ENCODE peak calls at places on chromosome 1, in ten cellular contexts. One of them, this sample, is unnamed.
A peak's percentile ranks its signal among the peaks of the same experiment; 100 is the strongest.

GRCh38 chr1:160410412-160411005 is 10.1 kb downstream of the VANGL2 start:
- DNase-seq in fibroblast of lung: peak; percentile 69
- DNase-seq in mesenchymal stem cell: no peak
- DNase-seq in breast epithelium: no peak
- DNase-seq in coronary artery: no peak
- DNase-seq in NT2/D1: peak; percentile 50
- DNase-seq in GM12865: no peak
- DNase-seq in astrocyte: peak; percentile 56
- DNase-seq in epithelial cell of esophagus: no peak
- DNase-seq in PC-9: no peak
- DNase-seq in this sample: no peak

GRCh38 chr1:2609271-2610035 is 22.9 kb downstream of the PRXL2B start:
- DNase-seq in fibroblast of lung: no peak
- DNase-seq in mesenchymal stem cell: no peak
- DNase-seq in breast epithelium: no peak
- DNase-seq in coronary artery: peak; percentile 59
- DNase-seq in NT2/D1: no peak
- DNase-seq in GM12865: no peak
- DNase-seq in astrocyte: no peak
- DNase-seq in epithelial cell of esophagus: no peak
- DNase-seq in PC-9: no peak
- DNase-seq in this sample: no peak

GRCh38 chr1:212364985-212365384 is 49.7 kb downstream of the PACC1 start:
- DNase-seq in fibroblast of lung: no peak
- DNase-seq in mesenchymal stem cell: no peak
- DNase-seq in breast epithelium: no peak
- DNase-seq in coronary artery: no peak
- DNase-seq in NT2/D1: no peak
- DNase-seq in GM12865: no peak
- DNase-seq in astrocyte: no peak
- DNase-seq in epithelial cell of esophagus: no peak
- DNase-seq in PC-9: no peak
- DNase-seq in this sample: no peak

GRCh38 chr1:178263341-178263740 is 169.4 kb downstream of the RASAL2 start:
- DNase-seq in fibroblast of lung: peak; percentile 82
- DNase-seq in mesenchymal stem cell: peak; percentile 75
- DNase-seq in breast epithelium: no peak
- DNase-seq in coronary artery: no peak
- DNase-seq in NT2/D1: no peak
- DNase-seq in GM12865: no peak
- DNase-seq in astrocyte: peak; percentile 78
- DNase-seq in epithelial cell of esophagus: no peak
- DNase-seq in PC-9: no peak
- DNase-seq in this sample: no peak

GRCh38 chr1:214002472-214002871 is 14.7 kb downstream of the PROX1 start:
- DNase-seq in fibroblast of lung: peak; percentile 73
- DNase-seq in mesenchymal stem cell: peak; percentile 65
- DNase-seq in breast epithelium: no peak
- DNase-seq in coronary artery: no peak
- DNase-seq in NT2/D1: no peak
- DNase-seq in GM12865: no peak
- DNase-seq in astrocyte: peak; percentile 66
- DNase-seq in epithelial cell of esophagus: peak; percentile 54
- DNase-seq in PC-9: no peak
- DNase-seq in this sample: no peak

GRCh38 chr1:219276029-219276738 is 102.5 kb downstream of the LYPLAL1 start:
- DNase-seq in fibroblast of lung: no peak
- DNase-seq in mesenchymal stem cell: no peak
- DNase-seq in breast epithelium: no peak
- DNase-seq in coronary artery: no peak
- DNase-seq in NT2/D1: no peak
- DNase-seq in GM12865: no peak
- DNase-seq in astrocyte: no peak
- DNase-seq in epithelial cell of esophagus: no peak
- DNase-seq in PC-9: no peak
- DNase-seq in this sample: no peak

GRCh38 chr1:207672525-207673130 is 27.7 kb downstream of the CR1L start:
- DNase-seq in fibroblast of lung: peak; percentile 34
- DNase-seq in mesenchymal stem cell: peak; percentile 21
- DNase-seq in breast epithelium: no peak
- DNase-seq in coronary artery: no peak
- DNase-seq in NT2/D1: peak; percentile 87
- DNase-seq in GM12865: peak; percentile 65
- DNase-seq in astrocyte: peak; percentile 6
- DNase-seq in epithelial cell of esophagus: peak; percentile 81
- DNase-seq in PC-9: peak; percentile 11
- DNase-seq in this sample: no peak

GRCh38 chr1:30449003-30449402 is 274.4 kb downstream of the MATN1 start:
- DNase-seq in fibroblast of lung: no peak
- DNase-seq in mesenchymal stem cell: no peak
- DNase-seq in breast epithelium: no peak
- DNase-seq in coronary artery: peak; percentile 36
- DNase-seq in NT2/D1: no peak
- DNase-seq in GM12865: no peak
- DNase-seq in astrocyte: no peak
- DNase-seq in epithelial cell of esophagus: no peak
- DNase-seq in PC-9: no peak
- DNase-seq in this sample: no peak

GRCh38 chr1:208007938-208008342 is 97.0 kb upstream of the CD34 start:
- DNase-seq in fibroblast of lung: peak; percentile 89
- DNase-seq in mesenchymal stem cell: no peak
- DNase-seq in breast epithelium: no peak
- DNase-seq in coronary artery: peak; percentile 8
- DNase-seq in NT2/D1: no peak
- DNase-seq in GM12865: no peak
- DNase-seq in astrocyte: peak; percentile 88
- DNase-seq in epithelial cell of esophagus: peak; percentile 55
- DNase-seq in PC-9: no peak
- DNase-seq in this sample: no peak

GRCh38 chr1:170558731-170559130 is 26.8 kb downstream of the GORAB start:
- DNase-seq in fibroblast of lung: no peak
- DNase-seq in mesenchymal stem cell: no peak
- DNase-seq in breast epithelium: no peak
- DNase-seq in coronary artery: no peak
- DNase-seq in NT2/D1: no peak
- DNase-seq in GM12865: no peak
- DNase-seq in astrocyte: no peak
- DNase-seq in epithelial cell of esophagus: no peak
- DNase-seq in PC-9: no peak
- DNase-seq in this sample: no peak

GRCh38 chr1:28369225-28369517 is 369 bp upstream of the PHACTR4 start:
- DNase-seq in fibroblast of lung: no peak
- DNase-seq in mesenchymal stem cell: no peak
- DNase-seq in breast epithelium: no peak
- DNase-seq in coronary artery: no peak
- DNase-seq in NT2/D1: no peak
- DNase-seq in GM12865: no peak
- DNase-seq in astrocyte: no peak
- DNase-seq in epithelial cell of esophagus: no peak
- DNase-seq in PC-9: no peak
- DNase-seq in this sample: no peak
- H3K4me3 ChIP-seq in fibroblast of lung: peak overlapping the region; percentile 86
- H3K4me3 ChIP-seq in mesenchymal stem cell: peak overlapping the region; percentile 93
- H3K4me3 ChIP-seq in breast epithelium: peak overlapping the region; percentile 80
- H3K4me3 ChIP-seq in coronary artery: peak overlapping the region; percentile 93
- H3K4me3 ChIP-seq in NT2/D1: peak overlapping the region; percentile 91
- H3K4me3 ChIP-seq in GM12865: peak overlapping the region; percentile 88
- H3K4me3 ChIP-seq in astrocyte: peak overlapping the region; percentile 85
- H3K4me3 ChIP-seq in epithelial cell of esophagus: peak overlapping the region; percentile 73
- H3K4me3 ChIP-seq in PC-9: peak overlapping the region; percentile 67
- H3K4me3 ChIP-seq in this sample: peak overlapping the region; percentile 89

GRCh38 chr1:201740086-201740541 is 88.8 kb upstream of the IPO9 start:
- DNase-seq in fibroblast of lung: no peak
- DNase-seq in mesenchymal stem cell: no peak
- DNase-seq in breast epithelium: no peak
- DNase-seq in coronary artery: no peak
- DNase-seq in NT2/D1: no peak
- DNase-seq in GM12865: no peak
- DNase-seq in astrocyte: no peak
- DNase-seq in epithelial cell of esophagus: no peak
- DNase-seq in PC-9: no peak
- DNase-seq in this sample: no peak

GRCh38 chr1:201739054-201739453 is 89.9 kb upstream of the IPO9 start:
- DNase-seq in fibroblast of lung: no peak
- DNase-seq in mesenchymal stem cell: no peak
- DNase-seq in breast epithelium: no peak
- DNase-seq in coronary artery: no peak
- DNase-seq in NT2/D1: no peak
- DNase-seq in GM12865: no peak
- DNase-seq in astrocyte: no peak
- DNase-seq in epithelial cell of esophagus: no peak
- DNase-seq in PC-9: no peak
- DNase-seq in this sample: no peak

GRCh38 chr1:201737350-201738060 is 91.5 kb upstream of the IPO9 start:
- DNase-seq in fibroblast of lung: peak; percentile 92
- DNase-seq in mesenchymal stem cell: peak; percentile 94
- DNase-seq in breast epithelium: no peak
- DNase-seq in coronary artery: no peak
- DNase-seq in NT2/D1: peak; percentile 96
- DNase-seq in GM12865: no peak
- DNase-seq in astrocyte: peak; percentile 90
- DNase-seq in epithelial cell of esophagus: no peak
- DNase-seq in PC-9: no peak
- DNase-seq in this sample: peak; percentile 80

GRCh38 chr1:201740609-201741231 is 88.2 kb upstream of the IPO9 start:
- DNase-seq in fibroblast of lung: no peak
- DNase-seq in mesenchymal stem cell: no peak
- DNase-seq in breast epithelium: no peak
- DNase-seq in coronary artery: no peak
- DNase-seq in NT2/D1: no peak
- DNase-seq in GM12865: no peak
- DNase-seq in astrocyte: no peak
- DNase-seq in epithelial cell of esophagus: no peak
- DNase-seq in PC-9: no peak
- DNase-seq in this sample: no peak

GRCh38 chr1:201739492-201740085 is 89.4 kb upstream of the IPO9 start:
- DNase-seq in fibroblast of lung: no peak
- DNase-seq in mesenchymal stem cell: peak; percentile 61
- DNase-seq in breast epithelium: peak; percentile 67
- DNase-seq in coronary artery: no peak
- DNase-seq in NT2/D1: peak; percentile 84
- DNase-seq in GM12865: peak; percentile 29
- DNase-seq in astrocyte: no peak
- DNase-seq in epithelial cell of esophagus: peak; percentile 86
- DNase-seq in PC-9: peak; percentile 79
- DNase-seq in this sample: peak; percentile 74
- H3K4me3 ChIP-seq in fibroblast of lung: peak overlapping the region; percentile 65
- H3K4me3 ChIP-seq in mesenchymal stem cell: peak overlapping the region; percentile 74
- H3K4me3 ChIP-seq in breast epithelium: peak overlapping the region; percentile 70
- H3K4me3 ChIP-seq in coronary artery: peak overlapping the region; percentile 89
- H3K4me3 ChIP-seq in NT2/D1: peak overlapping the region; percentile 84
- H3K4me3 ChIP-seq in GM12865: no peak overlapping the region
- H3K4me3 ChIP-seq in astrocyte: peak overlapping the region; percentile 67
- H3K4me3 ChIP-seq in epithelial cell of esophagus: peak overlapping the region; percentile 76
- H3K4me3 ChIP-seq in PC-9: peak overlapping the region; percentile 68
- H3K4me3 ChIP-seq in this sample: peak overlapping the region; percentile 84

GRCh38 chr1:92975551-92976232 is 14.4 kb upstream of the DIPK1A start:
- DNase-seq in fibroblast of lung: no peak
- DNase-seq in mesenchymal stem cell: no peak
- DNase-seq in breast epithelium: no peak
- DNase-seq in coronary artery: no peak
- DNase-seq in NT2/D1: no peak
- DNase-seq in GM12865: peak; percentile 93
- DNase-seq in astrocyte: no peak
- DNase-seq in epithelial cell of esophagus: no peak
- DNase-seq in PC-9: no peak
- DNase-seq in this sample: peak; percentile 19

GRCh38 chr1:92970990-92971689 is 9.9 kb upstream of the DIPK1A start:
- DNase-seq in fibroblast of lung: no peak
- DNase-seq in mesenchymal stem cell: no peak
- DNase-seq in breast epithelium: no peak
- DNase-seq in coronary artery: no peak
- DNase-seq in NT2/D1: no peak
- DNase-seq in GM12865: no peak
- DNase-seq in astrocyte: no peak
- DNase-seq in epithelial cell of esophagus: peak; percentile 8
- DNase-seq in PC-9: no peak
- DNase-seq in this sample: no peak

GRCh38 chr1:92969517-92969916 is 8.3 kb upstream of the DIPK1A start:
- DNase-seq in fibroblast of lung: no peak
- DNase-seq in mesenchymal stem cell: no peak
- DNase-seq in breast epithelium: no peak
- DNase-seq in coronary artery: no peak
- DNase-seq in NT2/D1: no peak
- DNase-seq in GM12865: no peak
- DNase-seq in astrocyte: no peak
- DNase-seq in epithelial cell of esophagus: no peak
- DNase-seq in PC-9: no peak
- DNase-seq in this sample: no peak

GRCh38 chr1:92972413-92973129 is 11.3 kb upstream of the DIPK1A start:
- DNase-seq in fibroblast of lung: no peak
- DNase-seq in mesenchymal stem cell: no peak
- DNase-seq in breast epithelium: no peak
- DNase-seq in coronary artery: no peak
- DNase-seq in NT2/D1: no peak
- DNase-seq in GM12865: no peak
- DNase-seq in astrocyte: no peak
- DNase-seq in epithelial cell of esophagus: no peak
- DNase-seq in PC-9: no peak
- DNase-seq in this sample: no peak

DNA sequence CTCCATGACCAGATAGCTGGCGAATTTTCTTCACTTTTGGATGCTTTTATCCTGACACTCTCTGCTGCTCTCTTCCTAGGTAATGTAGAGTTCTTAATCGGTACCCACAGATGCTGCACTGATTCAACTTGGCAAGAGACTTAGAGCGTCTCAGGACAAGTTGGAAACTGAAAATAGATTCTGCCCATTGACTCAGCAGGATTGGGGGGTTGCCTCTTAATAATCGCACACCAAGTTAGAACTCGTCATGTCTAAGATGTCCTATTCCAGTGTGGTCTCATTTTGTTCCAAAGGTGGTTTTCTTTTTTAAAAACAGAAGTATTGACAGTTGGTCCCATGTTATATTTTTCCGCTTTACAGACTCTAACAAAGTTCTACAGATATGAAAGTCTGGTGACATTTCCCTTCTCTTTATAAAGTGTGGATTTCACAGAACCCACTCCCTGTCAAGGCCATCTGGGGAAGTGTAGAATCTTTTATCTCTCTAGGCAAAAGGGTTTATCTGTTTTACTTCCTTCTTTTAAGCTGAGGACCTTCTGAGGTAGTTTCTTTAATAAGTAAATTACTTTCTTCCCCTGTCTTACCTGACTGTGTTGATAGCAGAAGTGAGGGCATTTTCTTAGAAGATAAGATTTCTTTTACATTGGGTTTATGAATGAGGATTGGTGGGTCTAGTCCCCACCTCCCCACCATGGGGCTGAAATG is 12.1 kb upstream of the DIPK1A start:
- DNase-seq in fibroblast of lung: no peak
- DNase-seq in mesenchymal stem cell: no peak
- DNase-seq in breast epithelium: no peak
- DNase-seq in coronary artery: no peak
- DNase-seq in NT2/D1: no peak
- DNase-seq in GM12865: peak; percentile 64
- DNase-seq in astrocyte: no peak
- DNase-seq in epithelial cell of esophagus: peak; percentile 88
- DNase-seq in PC-9: no peak
- DNase-seq in this sample: no peak
- H3K4me3 ChIP-seq in fibroblast of lung: no peak overlapping the region
- H3K4me3 ChIP-seq in mesenchymal stem cell: no peak overlapping the region
- H3K4me3 ChIP-seq in breast epithelium: no peak overlapping the region
- H3K4me3 ChIP-seq in coronary artery: no peak overlapping the region
- H3K4me3 ChIP-seq in NT2/D1: no peak overlapping the region
- H3K4me3 ChIP-seq in GM12865: peak overlapping the region; percentile 3
- H3K4me3 ChIP-seq in astrocyte: no peak overlapping the region
- H3K4me3 ChIP-seq in epithelial cell of esophagus: no peak overlapping the region
- H3K4me3 ChIP-seq in PC-9: no peak overlapping the region
- H3K4me3 ChIP-seq in this sample: no peak overlapping the region

GRCh38 chr1:65002156-65002507 is 35.8 kb upstream of the JAK1 start:
- DNase-seq in fibroblast of lung: no peak
- DNase-seq in mesenchymal stem cell: no peak
- DNase-seq in breast epithelium: no peak
- DNase-seq in coronary artery: peak; percentile 76
- DNase-seq in NT2/D1: no peak
- DNase-seq in GM12865: no peak
- DNase-seq in astrocyte: no peak
- DNase-seq in epithelial cell of esophagus: no peak
- DNase-seq in PC-9: no peak
- DNase-seq in this sample: no peak
- H3K4me3 ChIP-seq in fibroblast of lung: peak overlapping the region; percentile 66
- H3K4me3 ChIP-seq in mesenchymal stem cell: peak overlapping the region; percentile 73
- H3K4me3 ChIP-seq in breast epithelium: peak overlapping the region; percentile 89
- H3K4me3 ChIP-seq in coronary artery: peak overlapping the region; percentile 91
- H3K4me3 ChIP-seq in NT2/D1: peak overlapping the region; percentile 48
- H3K4me3 ChIP-seq in GM12865: peak overlapping the region; percentile 15
- H3K4me3 ChIP-seq in astrocyte: peak overlapping the region; percentile 65
- H3K4me3 ChIP-seq in epithelial cell of esophagus: peak overlapping the region; percentile 59
- H3K4me3 ChIP-seq in PC-9: peak overlapping the region; percentile 83
- H3K4me3 ChIP-seq in this sample: peak overlapping the region; percentile 79

This sample was measured in left ventricle myocardium inferior.